ENCODE peak calls at places on chromosome 22, in eight cellular contexts. Y, W, G, A, X, H, Q and C are unnamed samples.

GRCh38 chr22:26485991-26486390 is 2.3 kb downstream of the SRRD start:
- DNase-seq in Y (no peak), W (no peak), G (no peak), A (no peak), X (no peak), H (no peak), Q (no peak), C (no peak)

GRCh38 chr22:19522190-19522880 is 1.9 kb downstream of the CLDN5 start:
- DNase-seq in Y (no peak), W (no peak), G (no peak), A (no peak), X (no peak), H (no peak), Q (no peak), C (no peak)

GRCh38 chr22:23264610-23265388 is 84.5 kb downstream of the BCR start:
- DNase-seq in Y (no peak), W (no peak), G (peak; percentile 64), A (no peak), X (no peak), H (no peak), Q (no peak), C (no peak)

GRCh38 chr22:24935771-24936483 is 10.6 kb downstream of the LHFPL7 start:
- DNase-seq in Y (no peak), W (no peak), G (no peak), A (no peak), X (no peak), H (no peak), Q (no peak), C (no peak)

GRCh38 chr22:45911601-45912271 is 65.2 kb downstream of the WNT7B start:
- DNase-seq in Y (peak; percentile 67), W (no peak), G (no peak), A (no peak), X (no peak), H (peak; percentile 87), Q (peak; percentile 72), C (no peak)

GRCh38 chr22:38350444-38351359 is 33.5 kb upstream of the CSNK1E start:
- DNase-seq in Y (no peak), W (no peak), G (no peak), A (no peak), X (no peak), H (no peak), Q (no peak), C (no peak)

GRCh38 chr22:37581534-37581933 is 1.6 kb upstream of the LGALS2 start:
- DNase-seq in Y (no peak), W (no peak), G (peak; percentile 84), A (no peak), X (no peak), H (peak; percentile 36), Q (peak; percentile 94), C (no peak)

GRCh38 chr22:24156146-24156914 is 25.0 kb upstream of the SUSD2 start:
- DNase-seq in Y (peak; percentile 36), W (peak; percentile 52), G (peak; percentile 70), A (peak; percentile 35), X (no peak), H (peak; percentile 91), Q (no peak), C (peak; percentile 81)

GRCh38 chr22:26008587-26008986 is 160.7 kb upstream of the SEZ6L start:
- DNase-seq in Y (no peak), W (no peak), G (no peak), A (no peak), X (no peak), H (no peak), Q (no peak), C (no peak)

GRCh38 chr22:39244073-39244495 is 698 bp downstream of the PDGFB start:
- DNase-seq in Y (peak; percentile 43), W (no peak), G (no peak), A (no peak), X (no peak), H (peak; percentile 24), Q (no peak), C (no peak)

GRCh38 chr22:39268645-39269044 is 23.9 kb upstream of the PDGFB start:
- DNase-seq in Y (no peak), W (no peak), G (no peak), A (no peak), X (no peak), H (no peak), Q (no peak), C (no peak)

GRCh38 chr22:36156515-36157419 is 3.8 kb downstream of the APOL3 start:
- DNase-seq in Y (peak; percentile 60), W (peak; percentile 77), G (peak; percentile 93), A (no peak), X (peak; percentile 16), H (peak; percentile 94), Q (peak; percentile 66), C (peak; percentile 47)
- H3K27ac ChIP-seq in Y (peak overlapping the region; percentile 68), W (peak overlapping the region; percentile 76), G (peak overlapping the region; percentile 38), A (no peak overlapping the region), X (peak overlapping the region; percentile 84), H (peak overlapping the region; percentile 89), Q (peak overlapping the region; percentile 64), C (no peak overlapping the region)

GRCh38 chr22:22185844-22186499 is 58.6 kb upstream of the VPREB1 start:
- DNase-seq in Y (no peak), W (no peak), G (no peak), A (no peak), X (no peak), H (no peak), Q (no peak), C (no peak)
- H3K27me3 ChIP-seq in Y (peaks cover 3% of the 10 kb centered on the region), W (peaks cover 34% of the 10 kb centered on the region), G (no peaks in the 10 kb centered on the region), A (peaks cover 41% of the 10 kb centered on the region), X (peaks cover 18% of the 10 kb centered on the region), H (peaks cover 42% of the 10 kb centered on the region), Q (no peaks in the 10 kb centered on the region), C (no peaks in the 10 kb centered on the region)

GRCh38 chr22:21594865-21595452 is 27.4 kb downstream of the UBE2L3 start:
- DNase-seq in Y (no peak), W (no peak), G (no peak), A (no peak), X (no peak), H (no peak), Q (no peak), C (no peak)
- H3K4me3 ChIP-seq in Y (no peak overlapping the region), W (no peak overlapping the region), G (no peak overlapping the region), A (peak overlapping the region; percentile 55), X (no peak overlapping the region), H (no peak overlapping the region), Q (no peak overlapping the region), C (no peak overlapping the region)

GRCh38 chr22:36287881-36288515 is 35.1 kb downstream of the APOL1 start:
- DNase-seq in Y (no peak), W (no peak), G (peak; percentile 41), A (no peak), X (no peak), H (peak; percentile 44), Q (no peak), C (no peak)

GRCh38 chr22:36285017-36285416 is 32.1 kb downstream of the APOL1 start:
- DNase-seq in Y (no peak), W (no peak), G (no peak), A (no peak), X (no peak), H (no peak), Q (no peak), C (no peak)

GRCh38 chr22:36286096-36286957 is 33.4 kb downstream of the APOL1 start:
- DNase-seq in Y (peak; percentile 51), W (peak; percentile 72), G (peak; percentile 75), A (peak; percentile 69), X (peak; percentile 56), H (peak; percentile 88), Q (peak; percentile 63), C (peak; percentile 87)

GRCh38 chr22:36284171-36284571 is 31.2 kb downstream of the APOL1 start:
- DNase-seq in Y (no peak), W (no peak), G (no peak), A (no peak), X (no peak), H (no peak), Q (no peak), C (no peak)

GRCh38 chr22:36285545-36285944 is 32.6 kb downstream of the APOL1 start:
- DNase-seq in Y (no peak), W (no peak), G (peak; percentile 47), A (no peak), X (no peak), H (no peak), Q (no peak), C (no peak)
- H3K27ac ChIP-seq in Y (no peak overlapping the region), W (no peak overlapping the region), G (no peak overlapping the region), A (no peak overlapping the region), X (peak overlapping the region; percentile 52), H (no peak overlapping the region), Q (no peak overlapping the region), C (no peak overlapping the region)

GRCh38 chr22:22120160-22120559 is 124.4 kb upstream of the VPREB1 start:
- DNase-seq in Y (no peak), W (no peak), G (no peak), A (no peak), X (no peak), H (no peak), Q (no peak), C (no peak)
- H3K27me3 ChIP-seq in Y (no peaks in the 10 kb centered on the region), W (peaks cover 24% of the 10 kb centered on the region), G (no peaks in the 10 kb centered on the region), A (peaks cover 3% of the 10 kb centered on the region), X (peaks cover 14% of the 10 kb centered on the region), H (peaks cover 13% of the 10 kb centered on the region), Q (no peaks in the 10 kb centered on the region), C (no peaks in the 10 kb centered on the region)

DNA sequence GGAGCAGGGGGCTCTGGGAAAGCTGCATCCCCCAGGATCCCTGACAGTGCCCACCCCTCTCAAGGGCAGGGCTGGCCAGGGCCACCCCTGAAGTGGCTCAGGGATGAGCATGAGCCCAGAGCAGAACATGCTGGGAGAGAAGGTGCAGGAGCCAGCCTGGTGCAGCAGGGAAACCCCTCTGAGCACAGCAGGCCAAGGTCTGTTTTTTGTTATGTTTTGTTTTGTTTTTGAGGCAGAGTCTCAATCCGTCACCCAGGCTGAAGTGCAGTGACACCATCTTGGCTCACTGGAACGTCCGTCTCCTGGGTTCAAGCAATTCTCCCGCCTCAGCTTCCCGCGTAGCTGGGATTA is 792 bp upstream of the SBF1 start:
- DNase-seq in Y (no peak), W (no peak), G (no peak), A (no peak), X (no peak), H (no peak), Q (no peak), C (no peak)
- H3K4me3 ChIP-seq in Y (peak overlapping the region; percentile 79), W (no peak overlapping the region), G (no peak overlapping the region), A (no peak overlapping the region), X (no peak overlapping the region), H (peak overlapping the region; percentile 65), Q (no peak overlapping the region), C (peak overlapping the region; percentile 83)

DNA sequence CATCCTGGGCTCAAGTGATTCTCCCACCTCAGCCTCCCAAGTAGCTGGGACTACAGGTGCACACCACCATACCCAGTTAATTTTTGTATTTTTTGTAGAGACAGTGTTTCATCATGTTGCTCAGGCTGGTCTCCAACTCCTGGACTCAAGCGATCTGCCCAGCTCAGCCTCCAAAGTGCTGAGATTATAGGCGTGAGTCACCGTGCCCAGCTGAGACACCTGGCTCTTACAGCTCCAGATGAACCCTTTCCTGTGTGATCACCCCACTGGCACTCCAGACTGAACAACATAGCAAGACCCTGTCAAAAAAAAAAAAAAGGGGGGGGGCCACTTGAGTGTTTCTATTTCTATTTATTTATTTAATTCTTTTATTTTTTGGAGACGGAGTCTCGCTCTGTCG is 1.0 kb upstream of the ADSL start:
- DNase-seq in Y (peak; percentile 40), W (peak; percentile 41), G (no peak), A (no peak), X (no peak), H (peak; percentile 60), Q (no peak), C (peak; percentile 59)
- H3K27ac ChIP-seq in Y (peak overlapping the region; percentile 59), W (no peak overlapping the region), G (no peak overlapping the region), A (no peak overlapping the region), X (no peak overlapping the region), H (peak overlapping the region; percentile 74), Q (no peak overlapping the region), C (peak overlapping the region; percentile 93)